ENCODE peak calls at places on chromosome 3, in six cellular contexts. One of them, this sample, is unnamed.

GRCh38 chr3:16240229-16241023 is 24.3 kb downstream of the DPH3 start:
- DNase-seq in lower leg skin: no peak
- DNase-seq in foreskin fibroblast: peak; percentile 77
- DNase-seq in uterus: no peak
- DNase-seq in upper lobe of right lung: no peak
- DNase-seq in suprapubic skin: no peak
- DNase-seq in this sample: no peak

GRCh38 chr3:180516368-180516767 is 85.6 kb upstream of the TTC14 start:
- DNase-seq in lower leg skin: no peak
- DNase-seq in foreskin fibroblast: no peak
- DNase-seq in uterus: no peak
- DNase-seq in upper lobe of right lung: no peak
- DNase-seq in suprapubic skin: no peak
- DNase-seq in this sample: no peak

GRCh38 chr3:45616158-45616557 is 21.6 kb downstream of the LIMD1 start:
- DNase-seq in lower leg skin: no peak
- DNase-seq in foreskin fibroblast: no peak
- DNase-seq in uterus: no peak
- DNase-seq in upper lobe of right lung: no peak
- DNase-seq in suprapubic skin: no peak
- DNase-seq in this sample: no peak

GRCh38 chr3:90056633-90057032 is 949.2 kb downstream of the EPHA3 start:
- DNase-seq in lower leg skin: no peak
- DNase-seq in foreskin fibroblast: no peak
- DNase-seq in uterus: no peak
- DNase-seq in upper lobe of right lung: no peak
- DNase-seq in suprapubic skin: no peak
- DNase-seq in this sample: no peak

GRCh38 chr3:183181606-183182005 is 19.1 kb upstream of the LAMP3 start:
- DNase-seq in lower leg skin: no peak
- DNase-seq in foreskin fibroblast: no peak
- DNase-seq in uterus: no peak
- DNase-seq in upper lobe of right lung: no peak
- DNase-seq in suprapubic skin: no peak
- DNase-seq in this sample: no peak

GRCh38 chr3:64195786-64196185 is 29.5 kb downstream of the PRICKLE2 start:
- DNase-seq in lower leg skin: no peak
- DNase-seq in foreskin fibroblast: no peak
- DNase-seq in uterus: no peak
- DNase-seq in upper lobe of right lung: no peak
- DNase-seq in suprapubic skin: no peak
- DNase-seq in this sample: no peak

GRCh38 chr3:42653560-42654330 is at the start of gene ZBTB47:
- DNase-seq in lower leg skin: peak; percentile 44
- DNase-seq in foreskin fibroblast: no peak
- DNase-seq in uterus: no peak
- DNase-seq in upper lobe of right lung: peak; percentile 88
- DNase-seq in suprapubic skin: peak; percentile 87
- DNase-seq in this sample: no peak

GRCh38 chr3:141401584-141402475 is 33.5 kb downstream of the ZBTB38 start:
- DNase-seq in lower leg skin: no peak
- DNase-seq in foreskin fibroblast: no peak
- DNase-seq in uterus: peak; percentile 60
- DNase-seq in upper lobe of right lung: peak; percentile 85
- DNase-seq in suprapubic skin: no peak
- DNase-seq in this sample: no peak

GRCh38 chr3:49403891-49404290 is 7.9 kb downstream of the RHOA start:
- DNase-seq in lower leg skin: no peak
- DNase-seq in foreskin fibroblast: no peak
- DNase-seq in uterus: no peak
- DNase-seq in upper lobe of right lung: no peak
- DNase-seq in suprapubic skin: no peak
- DNase-seq in this sample: no peak

GRCh38 chr3:192122832-192123594 is 604.3 kb downstream of the FGF12 start:
- DNase-seq in lower leg skin: no peak
- DNase-seq in foreskin fibroblast: no peak
- DNase-seq in uterus: no peak
- DNase-seq in upper lobe of right lung: no peak
- DNase-seq in suprapubic skin: no peak
- DNase-seq in this sample: no peak

GRCh38 chr3:172107403-172107802 is 68.0 kb downstream of the FNDC3B start:
- DNase-seq in lower leg skin: no peak
- DNase-seq in foreskin fibroblast: peak; percentile 35
- DNase-seq in uterus: no peak
- DNase-seq in upper lobe of right lung: no peak
- DNase-seq in suprapubic skin: no peak
- DNase-seq in this sample: no peak

GRCh38 chr3:114319453-114319852 is 25.6 kb downstream of the TIGIT start:
- DNase-seq in lower leg skin: no peak
- DNase-seq in foreskin fibroblast: peak; percentile 49
- DNase-seq in uterus: no peak
- DNase-seq in upper lobe of right lung: no peak
- DNase-seq in suprapubic skin: no peak
- DNase-seq in this sample: no peak

GRCh38 chr3:41265011-41265545 is 65.8 kb downstream of the CTNNB1 start:
- DNase-seq in lower leg skin: no peak
- DNase-seq in foreskin fibroblast: no peak
- DNase-seq in uterus: no peak
- DNase-seq in upper lobe of right lung: no peak
- DNase-seq in suprapubic skin: no peak
- DNase-seq in this sample: no peak

GRCh38 chr3:128683957-128684356 is 33.3 kb upstream of the RPN1 start:
- DNase-seq in lower leg skin: no peak
- DNase-seq in foreskin fibroblast: no peak
- DNase-seq in uterus: no peak
- DNase-seq in upper lobe of right lung: no peak
- DNase-seq in suprapubic skin: no peak
- DNase-seq in this sample: no peak

GRCh38 chr3:31343075-31343474 is 189.7 kb upstream of the STT3B start:
- DNase-seq in lower leg skin: no peak
- DNase-seq in foreskin fibroblast: no peak
- DNase-seq in uterus: no peak
- DNase-seq in upper lobe of right lung: no peak
- DNase-seq in suprapubic skin: no peak
- DNase-seq in this sample: no peak

GRCh38 chr3:18228060-18228459 is 197.1 kb downstream of the SATB1 start:
- DNase-seq in lower leg skin: no peak
- DNase-seq in foreskin fibroblast: no peak
- DNase-seq in uterus: no peak
- DNase-seq in upper lobe of right lung: no peak
- DNase-seq in suprapubic skin: no peak
- DNase-seq in this sample: no peak

GRCh38 chr3:49333091-49333490 is 6.8 kb downstream of the USP4 start:
- DNase-seq in lower leg skin: no peak
- DNase-seq in foreskin fibroblast: no peak
- DNase-seq in uterus: no peak
- DNase-seq in upper lobe of right lung: peak; percentile 85
- DNase-seq in suprapubic skin: no peak
- DNase-seq in this sample: no peak

GRCh38 chr3:43512749-43513404 is 108.9 kb downstream of the ANO10 start:
- DNase-seq in lower leg skin: no peak
- DNase-seq in foreskin fibroblast: peak; percentile 42
- DNase-seq in uterus: no peak
- DNase-seq in upper lobe of right lung: no peak
- DNase-seq in suprapubic skin: no peak
- DNase-seq in this sample: no peak

GRCh38 chr3:30145281-30145680 is 461.1 kb upstream of the TGFBR2 start:
- DNase-seq in lower leg skin: no peak
- DNase-seq in foreskin fibroblast: peak; percentile 29
- DNase-seq in uterus: no peak
- DNase-seq in upper lobe of right lung: no peak
- DNase-seq in suprapubic skin: no peak
- DNase-seq in this sample: no peak

GRCh38 chr3:57068437-57069089 is 8.1 kb downstream of the SPATA12 start:
- DNase-seq in lower leg skin: peak; percentile 84
- DNase-seq in foreskin fibroblast: peak; percentile 90
- DNase-seq in uterus: peak; percentile 77
- DNase-seq in upper lobe of right lung: no peak
- DNase-seq in suprapubic skin: peak; percentile 82
- DNase-seq in this sample: peak; percentile 92

GRCh38 chr3:120449701-120450216 is 1.0 kb downstream of the FSTL1 start:
- DNase-seq in lower leg skin: no peak
- DNase-seq in foreskin fibroblast: peak; percentile 62
- DNase-seq in uterus: peak; percentile 49
- DNase-seq in upper lobe of right lung: no peak
- DNase-seq in suprapubic skin: no peak
- DNase-seq in this sample: no peak

GRCh38 chr3:41888368-41889076 is 73.4 kb downstream of the ULK4 start:
- DNase-seq in lower leg skin: no peak
- DNase-seq in foreskin fibroblast: no peak
- DNase-seq in uterus: no peak
- DNase-seq in upper lobe of right lung: no peak
- DNase-seq in suprapubic skin: no peak
- DNase-seq in this sample: no peak

GRCh38 chr3:39990532-39990931 is 181.1 kb downstream of the MYRIP start:
- DNase-seq in lower leg skin: no peak
- DNase-seq in foreskin fibroblast: peak; percentile 39
- DNase-seq in uterus: no peak
- DNase-seq in upper lobe of right lung: no peak
- DNase-seq in suprapubic skin: no peak
- DNase-seq in this sample: peak; percentile 12

GRCh38 chr3:130258532-130258952 is 86.9 kb upstream of the COL6A5 start:
- DNase-seq in lower leg skin: peak; percentile 25
- DNase-seq in foreskin fibroblast: peak; percentile 69
- DNase-seq in uterus: peak; percentile 16
- DNase-seq in upper lobe of right lung: no peak
- DNase-seq in suprapubic skin: no peak
- DNase-seq in this sample: no peak

GRCh38 chr3:172357850-172358754 is 90.2 kb downstream of the GHSR start:
- DNase-seq in lower leg skin: no peak
- DNase-seq in foreskin fibroblast: peak; percentile 34
- DNase-seq in uterus: no peak
- DNase-seq in upper lobe of right lung: no peak
- DNase-seq in suprapubic skin: no peak
- DNase-seq in this sample: no peak

GRCh38 chr3:55190296-55190695 is 262.4 kb upstream of the LRTM1 start:
- DNase-seq in lower leg skin: no peak
- DNase-seq in foreskin fibroblast: peak; percentile 92
- DNase-seq in uterus: no peak
- DNase-seq in upper lobe of right lung: no peak
- DNase-seq in suprapubic skin: no peak
- DNase-seq in this sample: no peak

GRCh38 chr3:65729553-65729952 is 309.2 kb downstream of the MAGI1 start:
- DNase-seq in lower leg skin: no peak
- DNase-seq in foreskin fibroblast: peak; percentile 36
- DNase-seq in uterus: peak; percentile 37
- DNase-seq in upper lobe of right lung: no peak
- DNase-seq in suprapubic skin: no peak
- DNase-seq in this sample: peak; percentile 34

GRCh38 chr3:160330111-160330510 is 68.9 kb downstream of the IFT80 start:
- DNase-seq in lower leg skin: no peak
- DNase-seq in foreskin fibroblast: no peak
- DNase-seq in uterus: no peak
- DNase-seq in upper lobe of right lung: no peak
- DNase-seq in suprapubic skin: no peak
- DNase-seq in this sample: no peak

GRCh38 chr3:27025718-27026117 is 343.5 kb downstream of the NEK10 start:
- DNase-seq in lower leg skin: no peak
- DNase-seq in foreskin fibroblast: no peak
- DNase-seq in uterus: no peak
- DNase-seq in upper lobe of right lung: no peak
- DNase-seq in suprapubic skin: no peak
- DNase-seq in this sample: no peak

GRCh38 chr3:57910988-57911387 is 97.2 kb upstream of the FLNB start:
- DNase-seq in lower leg skin: no peak
- DNase-seq in foreskin fibroblast: no peak
- DNase-seq in uterus: no peak
- DNase-seq in upper lobe of right lung: no peak
- DNase-seq in suprapubic skin: no peak
- DNase-seq in this sample: peak; percentile 4

GRCh38 chr3:71514621-71515020 is 68.9 kb downstream of the FOXP1 start:
- DNase-seq in lower leg skin: no peak
- DNase-seq in foreskin fibroblast: no peak
- DNase-seq in uterus: no peak
- DNase-seq in upper lobe of right lung: no peak
- DNase-seq in suprapubic skin: no peak
- DNase-seq in this sample: no peak

GRCh38 chr3:195458188-195458800 is 15.5 kb upstream of the ACAP2 start:
- DNase-seq in lower leg skin: no peak
- DNase-seq in foreskin fibroblast: no peak
- DNase-seq in uterus: no peak
- DNase-seq in upper lobe of right lung: no peak
- DNase-seq in suprapubic skin: no peak
- DNase-seq in this sample: no peak
- TF ChIP-seq CTCF in lower leg skin: no peak
- TF ChIP-seq CTCF in foreskin fibroblast: no peak
- TF ChIP-seq CTCF in uterus: no peak
- TF ChIP-seq CTCF in upper lobe of right lung: no peak
- TF ChIP-seq CTCF in suprapubic skin: no peak
- TF ChIP-seq CTCF in this sample: no peak

GRCh38 chr3:135216659-135217058 is 421.6 kb downstream of the EPHB1 start:
- DNase-seq in lower leg skin: no peak
- DNase-seq in foreskin fibroblast: no peak
- DNase-seq in uterus: no peak
- DNase-seq in upper lobe of right lung: no peak
- DNase-seq in suprapubic skin: no peak
- DNase-seq in this sample: no peak
- H3K4me3 ChIP-seq in lower leg skin: no peak overlapping the region
- H3K4me3 ChIP-seq in foreskin fibroblast: no peak overlapping the region
- H3K4me3 ChIP-seq in uterus: no peak overlapping the region
- H3K4me3 ChIP-seq in upper lobe of right lung: no peak overlapping the region
- H3K4me3 ChIP-seq in suprapubic skin: no peak overlapping the region
- H3K4me3 ChIP-seq in this sample: no peak overlapping the region

GRCh38 chr3:186589115-186589514 is 18.6 kb downstream of the DNAJB11 start:
- DNase-seq in lower leg skin: no peak
- DNase-seq in foreskin fibroblast: peak; percentile 42
- DNase-seq in uterus: no peak
- DNase-seq in upper lobe of right lung: no peak
- DNase-seq in suprapubic skin: no peak
- DNase-seq in this sample: no peak
- TF ChIP-seq CTCF in lower leg skin: no peak
- TF ChIP-seq CTCF in foreskin fibroblast: no peak
- TF ChIP-seq CTCF in uterus: no peak
- TF ChIP-seq CTCF in upper lobe of right lung: no peak
- TF ChIP-seq CTCF in suprapubic skin: no peak
- TF ChIP-seq CTCF in this sample: peak; percentile 52

GRCh38 chr3:126493051-126493450 is 17.4 kb upstream of the ZXDC start:
- DNase-seq in lower leg skin: no peak
- DNase-seq in foreskin fibroblast: no peak
- DNase-seq in uterus: no peak
- DNase-seq in upper lobe of right lung: no peak
- DNase-seq in suprapubic skin: no peak
- DNase-seq in this sample: no peak

GRCh38 chr3:126494204-126494603 is 18.5 kb upstream of the ZXDC start:
- DNase-seq in lower leg skin: no peak
- DNase-seq in foreskin fibroblast: no peak
- DNase-seq in uterus: no peak
- DNase-seq in upper lobe of right lung: no peak
- DNase-seq in suprapubic skin: peak; percentile 40
- DNase-seq in this sample: no peak

GRCh38 chr3:126495786-126496185 is 20.1 kb upstream of the ZXDC start:
- DNase-seq in lower leg skin: no peak
- DNase-seq in foreskin fibroblast: no peak
- DNase-seq in uterus: no peak
- DNase-seq in upper lobe of right lung: no peak
- DNase-seq in suprapubic skin: no peak
- DNase-seq in this sample: no peak

GRCh38 chr3:126494831-126495230 is 19.1 kb upstream of the ZXDC start:
- DNase-seq in lower leg skin: no peak
- DNase-seq in foreskin fibroblast: no peak
- DNase-seq in uterus: no peak
- DNase-seq in upper lobe of right lung: no peak
- DNase-seq in suprapubic skin: peak; percentile 45
- DNase-seq in this sample: no peak

GRCh38 chr3:126493731-126494130 is 18.0 kb upstream of the ZXDC start:
- DNase-seq in lower leg skin: no peak
- DNase-seq in foreskin fibroblast: no peak
- DNase-seq in uterus: no peak
- DNase-seq in upper lobe of right lung: no peak
- DNase-seq in suprapubic skin: no peak
- DNase-seq in this sample: no peak
- H3K4me3 ChIP-seq in lower leg skin: no peak overlapping the region
- H3K4me3 ChIP-seq in foreskin fibroblast: no peak overlapping the region
- H3K4me3 ChIP-seq in uterus: no peak overlapping the region
- H3K4me3 ChIP-seq in upper lobe of right lung: no peak overlapping the region
- H3K4me3 ChIP-seq in suprapubic skin: no peak overlapping the region
- H3K4me3 ChIP-seq in this sample: no peak overlapping the region